ENCODE peak calls at places on chromosomes 2 and 18, in ten cellular contexts. O is caudate nucleus, S is GM03348, Y is stromal cell of bone marrow, X is Caco-2, A is endothelial cell of umbilical vein, N is HT-29, U is HFFc6, D is NCI-H774, E is Ammon's horn. H is an unnamed sample.

GRCh38 chr2:151478011-151478410 is 68.3 kb downstream of the RIF1 start:
- DNase-seq in O (no peak), S (no peak), Y (no peak), X (no peak), A (no peak), N (no peak), U (peak; percentile 28), D (no peak), E (no peak), H (peak; percentile 12)

GRCh38 chr2:147255812-147256211 is 589.0 kb upstream of the ACVR2A start:
- DNase-seq in O (no peak), S (no peak), Y (no peak), X (no peak), A (no peak), N (no peak), U (no peak), D (no peak), E (peak; percentile 66), H (no peak)

GRCh38 chr2:32627441-32627900 is 379 bp upstream of the TTC27 start:
- DNase-seq in O (peak; percentile 39), S (peak; percentile 65), Y (peak; percentile 47), X (no peak), A (no peak), N (no peak), U (peak; percentile 46), D (peak; percentile 29), E (peak; percentile 51), H (peak; percentile 81)

GRCh38 chr2:99863236-99863913 is 279.0 kb downstream of the AFF3 start:
- DNase-seq in O (no peak), S (no peak), Y (no peak), X (no peak), A (no peak), N (no peak), U (no peak), D (no peak), E (no peak), H (no peak)

GRCh38 chr2:121805767-121806145 is 50.3 kb downstream of the TSN start:
- DNase-seq in O (no peak), S (no peak), Y (no peak), X (no peak), A (no peak), N (no peak), U (no peak), D (no peak), E (no peak), H (no peak)

GRCh38 chr18:2471523-2471922 is 99.8 kb downstream of the METTL4 start:
- DNase-seq in O (no peak), S (no peak), Y (no peak), X (no peak), A (no peak), N (peak; percentile 33), U (no peak), D (no peak), E (no peak), H (no peak)

GRCh38 chr2:84427235-84428138 is 31.6 kb downstream of the SUCLG1 start:
- DNase-seq in O (no peak), S (peak; percentile 50), Y (no peak), X (no peak), A (no peak), N (peak; percentile 4), U (no peak), D (no peak), E (no peak), H (peak; percentile 15)

GRCh38 chr2:215863687-215864086 is 149.7 kb downstream of the MREG start:
- DNase-seq in O (no peak), S (no peak), Y (no peak), X (no peak), A (no peak), N (no peak), U (no peak), D (no peak), E (no peak), H (no peak)

GRCh38 chr2:161418715-161419337 is 2.7 kb downstream of the TBR1 start:
- DNase-seq in O (no peak), S (peak; percentile 55), Y (no peak), X (peak; percentile 50), A (no peak), N (no peak), U (no peak), D (no peak), E (no peak), H (no peak)

GRCh38 chr2:29425866-29426265 is 310.7 kb downstream of the CLIP4 start:
- DNase-seq in O (no peak), S (no peak), Y (peak; percentile 10), X (no peak), A (no peak), N (no peak), U (no peak), D (no peak), E (no peak), H (no peak)

GRCh38 chr2:238872628-238873400 is 24.9 kb downstream of the TWIST2 start:
- DNase-seq in O (no peak), S (no peak), Y (no peak), X (no peak), A (no peak), N (no peak), U (no peak), D (no peak), E (no peak), H (no peak)

GRCh38 chr2:113922335-113922734 is 32.4 kb downstream of the ACTR3 start:
- DNase-seq in O (no peak), S (no peak), Y (no peak), X (no peak), A (no peak), N (no peak), U (no peak), D (no peak), E (no peak), H (no peak)

GRCh38 chr2:119305497-119306195 is 61.0 kb downstream of the C2orf76 start:
- DNase-seq in O (no peak), S (no peak), Y (no peak), X (no peak), A (no peak), N (no peak), U (no peak), D (no peak), E (no peak), H (no peak)

GRCh38 chr2:232204457-232204931 is 174.1 kb upstream of the ALPP start:
- DNase-seq in O (no peak), S (peak; percentile 20), Y (peak; percentile 17), X (no peak), A (no peak), N (no peak), U (no peak), D (no peak), E (peak; percentile 47), H (peak; percentile 16)